ENCODE peak calls at places on chromosomes 6 and 20, in nine cellular contexts. S is brain microvascular endothelial cell; H is activated T-cell treated with anti-CD3 and anti-CD28 coated beads, Interleukin-2, amount 50 U/mL, for 4 hours; L is SJSA1; D is HEK293T; P is hepatocyte; Z is LoVo; T is GM23338; F is activated CD8-positive, alpha-beta memory T cell treated with anti-CD3 and anti-CD28 coated beads for 1 hour. G is an unnamed sample.

GRCh38 chr6:84033523-84034451 is at the start of gene MRAP2:
- DNase-seq in D (peak; percentile 53), T (peak; percentile 76), H (no peak), P (peak; percentile 68), Z (peak; percentile 18), S (peak; percentile 3), L (peak; percentile 6), F (no peak), G (no peak)

GRCh38 chr20:61125076-61125475 is 127.0 kb upstream of the CDH4 start:
- DNase-seq in L (no peak), Z (no peak), T (no peak), S (no peak), P (no peak), D (no peak), F (no peak), H (no peak), G (no peak)

GRCh38 chr6:125367036-125367782 is 65.4 kb upstream of the HDDC2 start:
- DNase-seq in P (no peak), Z (no peak), L (no peak), F (no peak), H (no peak), T (no peak), D (no peak), S (no peak), G (no peak)

GRCh38 chr6:119628691-119629621 is 279.4 kb upstream of the MAN1A1 start:
- DNase-seq in D (no peak), H (no peak), F (no peak), Z (no peak), S (no peak), T (peak; percentile 38), P (no peak), L (no peak), G (no peak)

GRCh38 chr6:169326067-169326799 is 72.6 kb upstream of the THBS2 start:
- DNase-seq in Z (no peak), L (no peak), F (no peak), T (peak; percentile 82), S (peak; percentile 8), H (no peak), D (peak; percentile 48), P (peak; percentile 47), G (no peak)

GRCh38 chr6:142297996-142298753 is 3.6 kb upstream of the ADGRG6 start:
- DNase-seq in T (no peak), S (peak; percentile 89), H (no peak), D (no peak), F (no peak), P (no peak), Z (no peak), L (peak; percentile 51), G (no peak)

GRCh38 chr20:33433465-33433864 is 10.1 kb downstream of the SNTA1 start:
- DNase-seq in T (no peak), D (no peak), P (no peak), Z (no peak), S (no peak), L (no peak), F (no peak), H (no peak), G (no peak)

GRCh38 chr6:8238772-8239683 is 136.7 kb upstream of the EEF1E1 start:
- DNase-seq in Z (no peak), H (no peak), T (peak; percentile 57), P (no peak), S (no peak), F (no peak), L (no peak), D (peak; percentile 16), G (no peak)

GRCh38 chr6:161166176-161166575 is 107.7 kb downstream of the AGPAT4 start:
- DNase-seq in S (no peak), T (no peak), P (no peak), Z (no peak), H (no peak), D (no peak), L (no peak), F (no peak), G (no peak)

GRCh38 chr20:53774487-53775203 is 181.0 kb upstream of the ZNF217 start:
- DNase-seq in H (no peak), P (no peak), D (no peak), S (peak; percentile 85), L (peak; percentile 95), Z (peak; percentile 85), T (no peak), F (no peak), G (no peak)

GRCh38 chr20:62029296-62029695 is 36.4 kb downstream of the TAF4 start:
- DNase-seq in L (no peak), P (no peak), T (no peak), H (no peak), F (no peak), Z (no peak), S (no peak), D (no peak), G (no peak)

GRCh38 chr6:25913741-25914140 is 16.8 kb downstream of the SLC17A2 start:
- DNase-seq in F (no peak), S (no peak), Z (no peak), T (no peak), L (no peak), P (no peak), D (no peak), H (no peak), G (no peak)

GRCh38 chr6:39808934-39809333 is 16.8 kb downstream of the DAAM2 start:
- DNase-seq in P (no peak), D (no peak), H (no peak), S (no peak), F (no peak), T (no peak), Z (no peak), L (no peak), G (no peak)

GRCh38 chr20:57335392-57335791 is 5.8 kb downstream of the SPO11 start:
- DNase-seq in S (no peak), D (no peak), P (no peak), Z (no peak), F (no peak), T (no peak), L (peak; percentile 3), H (no peak), G (no peak)

GRCh38 chr6:56246941-56247653 is at the start of gene COL21A1:
- DNase-seq in S (no peak), Z (peak; percentile 31), D (peak; percentile 25), P (peak; percentile 69), L (no peak), H (no peak), F (no peak), T (peak; percentile 94), G (no peak)

GRCh38 chr6:27547157-27548075 is 74.5 kb upstream of the ZNF184 start:
- DNase-seq in Z (peak; percentile 68), T (peak; percentile 80), F (no peak), L (peak; percentile 44), S (peak; percentile 89), H (no peak), D (peak; percentile 21), P (peak; percentile 61), G (no peak)

GRCh38 chr6:17015551-17016381 is 86.1 kb upstream of the STMND1 start:
- DNase-seq in T (peak; percentile 67), D (no peak), H (peak; percentile 10), P (peak; percentile 31), S (peak; percentile 26), F (peak; percentile 17), L (no peak), Z (no peak), G (no peak)

GRCh38 chr6:134175532-134176282 is 123.3 kb upstream of the SLC2A12 start:
- DNase-seq in H (peak; percentile 41), Z (peak; percentile 68), L (peak; percentile 88), S (peak; percentile 77), P (peak; percentile 79), F (peak; percentile 17), T (peak; percentile 63), D (no peak), G (peak; percentile 12)

GRCh38 chr20:38129893-38130609 is 35.0 kb downstream of the TGM2 start:
- DNase-seq in P (no peak), D (no peak), S (no peak), L (no peak), T (no peak), H (no peak), F (no peak), Z (no peak), G (no peak)

GRCh38 chr20:22689246-22689645 is 104.9 kb upstream of the FOXA2 start:
- DNase-seq in F (no peak), Z (peak; percentile 22), D (no peak), H (no peak), L (no peak), S (no peak), P (no peak), T (no peak), G (no peak)

GRCh38 chr6:167146173-167146572 is 11.6 kb downstream of the GPR31 start:
- DNase-seq in S (no peak), H (no peak), F (no peak), Z (no peak), T (no peak), L (no peak), D (no peak), P (no peak), G (no peak)

GRCh38 chr6:133352046-133352445 is 110.9 kb downstream of the EYA4 start:
- DNase-seq in P (no peak), H (no peak), T (no peak), Z (no peak), F (no peak), S (no peak), L (no peak), D (no peak), G (no peak)

GRCh38 chr6:90610291-90610670 is 23.4 kb upstream of the MAP3K7 start:
- DNase-seq in S (peak; percentile 4), F (no peak), L (no peak), Z (no peak), H (no peak), D (peak; percentile 37), P (no peak), T (peak; percentile 23), G (peak; percentile 0)

GRCh38 chr6:35302604-35303218 is 5.1 kb downstream of the DEF6 start:
- DNase-seq in Z (peak; percentile 26), L (no peak), D (no peak), F (peak; percentile 71), P (peak; percentile 50), T (peak; percentile 75), S (no peak), H (peak; percentile 85), G (peak; percentile 80)

GRCh38 chr6:169854813-169855212 is 103.4 kb downstream of the ERMARD start:
- DNase-seq in P (no peak), D (no peak), F (no peak), Z (no peak), T (no peak), S (no peak), H (no peak), L (no peak), G (no peak)

GRCh38 chr6:148671085-148671484 is 75.7 kb upstream of the UST start:
- DNase-seq in Z (no peak), T (peak; percentile 58), L (no peak), D (no peak), P (no peak), S (no peak), H (no peak), F (no peak), G (no peak)

G was measured in naive B cell.